ENCODE peak calls at places on chromosomes 1 and 21, in nine cellular contexts. S is astrocyte of the spinal cord, K is GM12865, J is adrenal gland, O is fibroblast of mammary gland, N is nephron progenitor cell, W is MCF 10A, Y is A549, F is cardiac muscle cell. U is an unnamed sample.
A peak's percentile ranks its signal among the peaks of the same experiment; 100 is the strongest.

GRCh38 chr1:209723761-209724693 is 19.4 kb downstream of the HSD11B1 start:
- DNase-seq in S (no peak), K (peak; percentile 48), J (no peak), O (peak; percentile 18), N (no peak), W (no peak), Y (no peak), F (no peak), U (peak; percentile 23)

GRCh38 chr1:21567241-21568005 is 58.2 kb downstream of the ALPL start:
- DNase-seq in S (peak; percentile 78), K (no peak), J (no peak), O (peak; percentile 93), N (no peak), W (no peak), Y (no peak), F (peak; percentile 72), U (no peak)

GRCh38 chr1:153248480-153248879 is 11.0 kb upstream of the LORICRIN start:
- DNase-seq in S (no peak), K (no peak), J (no peak), O (no peak), N (no peak), W (no peak), Y (no peak), F (no peak), U (no peak)

GRCh38 chr1:227746676-227747075 is 11.4 kb downstream of the SNAP47 start:
- DNase-seq in S (no peak), K (no peak), J (peak; percentile 43), O (no peak), N (no peak), W (no peak), Y (no peak), F (no peak), U (no peak)

GRCh38 chr1:38500891-38501290 is 358.7 kb downstream of the RRAGC start:
- DNase-seq in S (no peak), K (no peak), J (peak; percentile 30), O (no peak), N (no peak), W (peak; percentile 7), Y (no peak), F (no peak), U (no peak)

GRCh38 chr21:36860736-36861594 is 105.5 kb downstream of the HLCS start:
- DNase-seq in S (peak; percentile 63), K (no peak), J (no peak), O (no peak), N (no peak), W (peak; percentile 67), Y (no peak), F (peak; percentile 75), U (no peak)

GRCh38 chr1:218983848-218984247 is 189.8 kb upstream of the LYPLAL1 start:
- DNase-seq in S (no peak), K (peak; percentile 21), J (no peak), O (no peak), N (peak; percentile 32), W (no peak), Y (no peak), F (no peak), U (no peak)

GRCh38 chr1:89262643-89263042 is 10.0 kb downstream of the GBP5 start:
- DNase-seq in S (peak; percentile 49), K (no peak), J (no peak), O (peak; percentile 58), N (no peak), W (peak; percentile 31), Y (no peak), F (peak; percentile 75), U (no peak)

GRCh38 chr1:216531308-216532239 is 108.3 kb upstream of the USH2A start:
- DNase-seq in S (peak; percentile 39), K (no peak), J (peak; percentile 18), O (peak; percentile 33), N (no peak), W (no peak), Y (no peak), F (peak; percentile 48), U (peak; percentile 1)

GRCh38 chr1:207959141-207959825 is 48.4 kb upstream of the CD34 start:
- DNase-seq in S (peak; percentile 33), K (no peak), J (peak; percentile 91), O (peak; percentile 69), N (peak; percentile 61), W (no peak), Y (no peak), F (peak; percentile 78), U (peak; percentile 49)

GRCh38 chr1:193356249-193356648 is 169.8 kb upstream of the B3GALT2 start:
- DNase-seq in S (no peak), K (no peak), J (no peak), O (no peak), N (no peak), W (no peak), Y (no peak), F (no peak), U (no peak)

GRCh38 chr1:235074335-235075120 is 54.1 kb downstream of the TOMM20 start:
- DNase-seq in S (peak; percentile 69), K (peak; percentile 87), J (no peak), O (peak; percentile 94), N (no peak), W (peak; percentile 86), Y (peak; percentile 40), F (peak; percentile 49), U (peak; percentile 58)

GRCh38 chr1:185645201-185645640 is 89.0 kb upstream of the HMCN1 start:
- DNase-seq in S (no peak), K (no peak), J (no peak), O (no peak), N (no peak), W (no peak), Y (no peak), F (peak; percentile 56), U (no peak)

DNA sequence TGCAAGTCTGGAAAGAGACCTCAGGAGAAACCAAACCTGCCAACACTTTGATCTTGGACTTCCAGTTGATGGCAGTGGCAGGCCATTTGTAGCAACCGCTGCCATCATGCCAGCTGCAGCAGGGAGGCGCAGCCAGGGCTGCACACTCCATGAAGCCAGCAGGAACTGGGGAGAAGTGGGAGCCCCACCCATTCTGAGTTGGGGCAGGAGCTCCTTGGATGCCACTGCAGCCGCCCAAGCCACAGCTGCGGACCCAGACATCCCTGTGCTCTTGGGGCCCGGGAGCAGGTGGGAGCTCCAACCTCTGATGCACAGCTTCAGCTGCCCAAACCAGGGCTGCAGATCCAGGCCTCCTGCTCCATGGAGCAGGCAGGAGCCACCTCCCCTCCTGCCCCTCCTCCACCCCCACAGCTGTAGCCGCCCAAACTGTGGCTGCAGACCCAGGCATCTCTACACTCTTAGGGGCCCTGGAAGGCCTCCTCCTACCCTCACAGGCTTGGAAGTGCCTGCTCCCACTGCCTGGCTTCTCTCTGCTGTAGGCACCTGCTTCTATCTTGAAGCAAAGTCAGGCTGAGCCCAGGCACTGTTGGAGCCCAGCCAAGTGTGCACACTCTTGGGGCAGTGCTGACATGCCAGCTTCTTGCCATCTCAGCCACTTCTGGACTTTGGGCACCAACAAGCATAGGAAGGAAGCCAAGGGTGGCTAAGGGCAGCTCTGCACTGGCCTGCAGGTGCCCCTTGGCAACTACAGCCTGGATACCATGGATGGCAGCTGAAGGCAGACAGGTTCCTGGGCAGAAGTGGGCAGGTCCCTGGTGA is 20.0 kb upstream of the DISP1 start:
- DNase-seq in S (no peak), K (no peak), J (no peak), O (no peak), N (no peak), W (no peak), Y (no peak), F (no peak), U (no peak)
- TF ChIP-seq CTCF in S (peak; percentile 22), K (no peak), J (no peak), O (peak; percentile 16), N (no peak), W (peak; percentile 14), Y (peak; percentile 26), F (no peak), U (no peak)

DNA sequence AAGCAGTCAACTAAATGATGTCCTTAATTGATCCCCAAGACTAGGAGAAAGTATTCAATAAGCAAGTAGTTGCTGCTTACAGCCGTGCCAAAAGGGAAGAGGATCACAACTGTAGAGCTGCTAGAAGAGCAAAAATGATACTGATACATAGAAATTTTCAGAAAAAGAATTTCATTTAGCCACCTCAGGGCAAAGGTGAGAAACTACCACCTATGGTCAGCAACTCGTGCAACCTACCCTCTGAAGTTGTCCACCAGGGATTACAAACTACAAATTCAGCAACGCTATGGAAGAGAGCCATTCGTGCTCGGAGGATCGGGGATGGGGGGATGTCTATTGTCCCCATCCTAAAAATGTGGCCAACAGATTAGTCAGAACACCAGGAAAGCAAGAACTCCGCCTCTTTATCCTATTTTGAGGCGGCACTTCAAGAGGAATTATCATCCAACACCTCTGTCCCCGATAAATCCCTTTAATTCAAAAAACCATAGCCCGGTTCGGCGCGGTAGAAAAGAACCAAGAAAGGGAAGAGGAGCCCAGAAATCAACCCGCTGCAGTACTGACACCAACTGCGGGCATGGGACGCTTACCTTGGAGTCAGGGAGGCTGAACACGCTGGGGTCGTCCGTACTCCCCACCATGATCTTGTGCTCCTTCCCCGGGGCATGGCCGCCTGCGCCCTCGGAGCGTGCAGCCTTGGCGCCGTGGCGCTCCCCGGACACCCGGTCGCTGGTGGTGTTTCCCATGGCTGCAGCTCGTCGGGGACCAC is 687 bp downstream of the PRKAB2 start:
- DNase-seq in S (no peak), K (peak; percentile 24), J (no peak), O (peak; percentile 18), N (no peak), W (peak; percentile 44), Y (peak; percentile 30), F (no peak), U (peak; percentile 22)
- TF ChIP-seq CTCF in S (no peak), K (no peak), J (peak; percentile 5), O (no peak), N (no peak), W (no peak), Y (no peak), F (no peak), U (no peak)

GRCh38 chr1:221272940-221273339 is 393.7 kb downstream of the HLX start:
- DNase-seq in S (no peak), K (no peak), J (no peak), O (no peak), N (no peak), W (no peak), Y (no peak), F (peak; percentile 8), U (no peak)

GRCh38 chr1:221276911-221277310 is 397.7 kb downstream of the HLX start:
- DNase-seq in S (peak; percentile 61), K (no peak), J (no peak), O (peak; percentile 75), N (no peak), W (no peak), Y (no peak), F (no peak), U (no peak)

GRCh38 chr1:221268295-221268694 is 389.1 kb downstream of the HLX start:
- DNase-seq in S (peak; percentile 89), K (no peak), J (no peak), O (peak; percentile 96), N (no peak), W (peak; percentile 58), Y (no peak), F (peak; percentile 58), U (no peak)

GRCh38 chr1:221274373-221274772 is 395.1 kb downstream of the HLX start:
- DNase-seq in S (no peak), K (no peak), J (no peak), O (no peak), N (peak; percentile 36), W (no peak), Y (no peak), F (no peak), U (no peak)

GRCh38 chr1:221271696-221272095 is 392.5 kb downstream of the HLX start:
- DNase-seq in S (no peak), K (no peak), J (no peak), O (no peak), N (no peak), W (no peak), Y (no peak), F (no peak), U (no peak)
- TF ChIP-seq CTCF in S (no peak), K (no peak), J (no peak), O (no peak), N (no peak), W (no peak), Y (no peak), F (no peak), U (no peak)

GRCh38 chr1:224408294-224408590 is 26.4 kb downstream of the WDR26 start:
- DNase-seq in S (no peak), K (no peak), J (no peak), O (no peak), N (no peak), W (no peak), Y (no peak), F (no peak), U (no peak)
- TF ChIP-seq CTCF in S (no peak), K (no peak), J (no peak), O (no peak), N (no peak), W (no peak), Y (no peak), F (no peak), U (no peak)